ENCODE peak calls at places on chromosomes 7 and 10, in four cellular contexts. A is AG20443, S is neural progenitor cell, X is HFFc6. B is an unnamed sample.

GRCh38 chr10:44105643-44106042 is 279.3 kb downstream of the CXCL12 start:
- DNase-seq in A (no peak), S (no peak), X (no peak), B (no peak)

GRCh38 chr7:16071246-16071857 is 350.0 kb downstream of the CRPPA start:
- DNase-seq in A (peak), S (peak), X (peak), B (no peak)

GRCh38 chr7:28151965-28152364 is 28.6 kb downstream of the JAZF1 start:
- DNase-seq in A (no peak), S (no peak), X (peak), B (no peak)

GRCh38 chr10:75003195-75003594 is 108.3 kb upstream of the SAMD8 start:
- DNase-seq in A (no peak), S (no peak), X (no peak), B (no peak)

GRCh38 chr7:22332481-22332880 is 24.5 kb downstream of the RAPGEF5 start:
- DNase-seq in A (no peak), S (no peak), X (no peak), B (no peak)

GRCh38 chr7:48755061-48755555 is 169.2 kb upstream of the CDC14C start:
- DNase-seq in A (no peak), S (no peak), X (no peak), B (no peak)

GRCh38 chr7:106063039-106063438 is 49.1 kb downstream of the SYPL1 start:
- DNase-seq in A (no peak), S (no peak), X (no peak), B (no peak)

GRCh38 chr7:45065031-45065995 is 23.5 kb downstream of the NACAD start:
- DNase-seq in A (no peak), S (no peak), X (no peak), B (no peak)

GRCh38 chr7:13115157-13115772 is 427.8 kb downstream of the ARL4A start:
- DNase-seq in A (no peak), S (peak), X (no peak), B (no peak)

GRCh38 chr7:477626-478220 is 41.9 kb downstream of the PDGFA start:
- DNase-seq in A (no peak), S (no peak), X (no peak), B (no peak)

GRCh38 chr7:5420108-5420840 is 3.4 kb downstream of the TNRC18 start:
- DNase-seq in A (no peak), S (peak), X (no peak), B (peak)

GRCh38 chr10:73110345-73110849 is at the start of gene NUDT13:
- DNase-seq in A (peak), S (peak), X (peak), B (peak)

GRCh38 chr7:114989531-114989930 is 67.6 kb downstream of the MDFIC start:
- DNase-seq in A (no peak), S (no peak), X (peak), B (no peak)

GRCh38 chr7:76280408-76280807 is 22.1 kb upstream of the HSPB1 start:
- DNase-seq in A (no peak), S (peak), X (no peak), B (peak)

GRCh38 chr10:63264852-63265617 is 131.9 kb downstream of the NRBF2 start:
- DNase-seq in A (peak), S (peak), X (peak), B (no peak)

GRCh38 chr7:106125417-106125816 is 13.3 kb upstream of the SYPL1 start:
- DNase-seq in A (peak), S (no peak), X (no peak), B (no peak)

GRCh38 chr10:28975891-28976471 is 298.7 kb downstream of the BAMBI start:
- DNase-seq in A (no peak), S (peak), X (no peak), B (no peak)

GRCh38 chr10:130481076-130481930 is 345.1 kb downstream of the GLRX3 start:
- DNase-seq in A (no peak), S (no peak), X (no peak), B (no peak)

GRCh38 chr7:12796397-12797136 is 109.1 kb downstream of the ARL4A start:
- DNase-seq in A (no peak), S (peak), X (no peak), B (no peak)

GRCh38 chr10:17657116-17657500 is 13.2 kb downstream of the STAM start:
- DNase-seq in A (no peak), S (no peak), X (no peak), B (no peak)

GRCh38 chr7:52257890-52258289 is 777.5 kb upstream of the POM121L12 start:
- DNase-seq in A (no peak), S (no peak), X (no peak), B (no peak)

GRCh38 chr7:148697950-148698396 is 730 bp upstream of the CUL1 start:
- DNase-seq in A (no peak), S (no peak), X (peak), B (no peak)

GRCh38 chr7:121339082-121339481 is 10.3 kb downstream of the WNT16 start:
- DNase-seq in A (no peak), S (no peak), X (no peak), B (no peak)

GRCh38 chr7:116434820-116435341 is 64.7 kb upstream of the CAV2 start:
- DNase-seq in A (peak), S (no peak), X (peak), B (no peak)

GRCh38 chr10:70967591-70968588 is 79.5 kb upstream of the PCBD1 start:
- DNase-seq in A (no peak), S (peak), X (no peak), B (peak)

GRCh38 chr10:48811917-48812316 is 127.2 kb downstream of the WDFY4 start:
- DNase-seq in A (no peak), S (no peak), X (peak), B (no peak)